ENCODE peak calls at places on chromosomes 12 and 14, in six cellular contexts. H is ELF-1, N is ACHN, O is kidney, L is MCF 10A, V is substantia nigra. M is an unnamed sample.

GRCh38 chr14:74290415-74290814 is 12.3 kb downstream of the ABCD4 start:
- DNase-seq in H (peak), N (peak), O (no peak), L (peak), V (no peak), M (no peak)

GRCh38 chr14:101363261-101363555 is 198.1 kb upstream of the DIO3 start:
- DNase-seq in H (no peak), N (no peak), O (no peak), L (no peak), V (no peak), M (no peak)

GRCh38 chr12:39905152-39905551 is 200.7 kb downstream of the SLC2A13 start:
- DNase-seq in H (no peak), N (no peak), O (peak), L (peak), V (no peak), M (no peak)

GRCh38 chr14:72318648-72319047 is 386.4 kb downstream of the RGS6 start:
- DNase-seq in H (no peak), N (no peak), O (no peak), L (no peak), V (no peak), M (no peak)

GRCh38 chr12:45310627-45310968 is 94.7 kb downstream of the ANO6 start:
- DNase-seq in H (no peak), N (no peak), O (no peak), L (no peak), V (no peak), M (no peak)

GRCh38 chr12:52795694-52796428 is at the start of gene KRT3:
- DNase-seq in H (no peak), N (no peak), O (no peak), L (no peak), V (no peak), M (no peak)

GRCh38 chr14:57295261-57295660 is 26.5 kb downstream of the AP5M1 start:
- DNase-seq in H (no peak), N (no peak), O (no peak), L (no peak), V (no peak), M (no peak)

GRCh38 chr12:104741497-104742367 is 216.4 kb downstream of the SLC41A2 start:
- DNase-seq in H (no peak), N (no peak), O (no peak), L (peak), V (no peak), M (no peak)

GRCh38 chr12:113424915-113425823 is 3.0 kb downstream of the SDSL start:
- DNase-seq in H (peak), N (peak), O (no peak), L (peak), V (peak), M (no peak)

GRCh38 chr12:31768046-31768445 is 39.2 kb upstream of the AMN1 start:
- DNase-seq in H (no peak), N (no peak), O (no peak), L (no peak), V (no peak), M (no peak)